ENCODE peak calls at places on chromosomes 13 and 19, in ten cellular contexts. T is cardiac fibroblast; V is esophagus squamous epithelium; P is GM23338; N is neuronal stem cell; D is CD4-positive, alpha-beta memory T cell; O is skeletal muscle cell; W is fibroblast of mammary gland; S is stomach; R is tibial artery. K is an unnamed sample.

GRCh38 chr13:75762066-75762937 is 126.2 kb downstream of the LMO7 start:
- DNase-seq in T (no peak), S (peak), W (peak), R (no peak), D (peak), V (no peak), P (no peak), N (no peak), O (no peak), K (no peak)

GRCh38 chr19:815079-815774 is 6.5 kb downstream of the PLPPR3 start:
- DNase-seq in T (no peak), D (no peak), O (no peak), P (peak), S (no peak), N (no peak), R (no peak), W (no peak), V (no peak), K (no peak)

GRCh38 chr19:56403261-56403660 is 871 bp upstream of the ZNF583 start:
- DNase-seq in W (no peak), V (no peak), T (peak), O (no peak), N (no peak), R (no peak), D (no peak), P (no peak), S (no peak), K (no peak)

GRCh38 chr13:47478985-47479384 is 522.1 kb downstream of the SUCLA2 start:
- DNase-seq in N (no peak), V (no peak), D (no peak), W (no peak), T (no peak), R (no peak), P (no peak), S (peak), O (no peak), K (no peak)

GRCh38 chr19:32421589-32422361 is 16.2 kb downstream of the DPY19L3 start:
- DNase-seq in S (no peak), V (no peak), P (no peak), W (no peak), D (no peak), O (no peak), T (no peak), N (no peak), R (no peak), K (no peak)

GRCh38 chr13:26310470-26310869 is 56.5 kb downstream of the CDK8 start:
- DNase-seq in P (no peak), R (no peak), O (no peak), W (no peak), S (no peak), T (no peak), D (no peak), V (no peak), N (no peak), K (no peak)

GRCh38 chr19:33547676-33548075 is 26.1 kb upstream of the PEPD start:
- DNase-seq in R (no peak), W (no peak), S (no peak), O (no peak), P (no peak), T (no peak), N (no peak), D (no peak), V (no peak), K (no peak)

GRCh38 chr19:57248646-57249045 is 8.2 kb downstream of the ZNF805 start:
- DNase-seq in P (no peak), N (no peak), R (no peak), V (no peak), T (no peak), D (no peak), S (no peak), W (no peak), O (no peak), K (no peak)

GRCh38 chr13:98503175-98504028 is 73.5 kb downstream of the STK24 start:
- DNase-seq in N (no peak), W (peak), D (no peak), S (no peak), O (no peak), R (no peak), P (no peak), V (no peak), T (peak), K (no peak)

GRCh38 chr13:25111557-25111956 is 15.6 kb downstream of the PABPC3 start:
- DNase-seq in P (no peak), V (no peak), S (no peak), W (peak), T (peak), N (no peak), R (no peak), O (no peak), D (no peak), K (peak)

GRCh38 chr19:7844405-7844804 is 14.4 kb downstream of the EVI5L start:
- DNase-seq in D (no peak), S (no peak), N (no peak), R (no peak), W (no peak), V (no peak), T (no peak), O (no peak), P (no peak), K (no peak)
- H3K4me3 ChIP-seq in D (no peak), S (no peak), N (no peak), R (no peak), W (no peak), V (no peak), T (no peak), O (no peak), P (no peak), K (no peak)

GRCh38 chr13:22076658-22077057 is 405.8 kb downstream of the FGF9 start:
- DNase-seq in W (no peak), R (no peak), T (no peak), N (no peak), D (peak), P (no peak), S (no peak), V (no peak), O (no peak), K (no peak)
- H3K4me3 ChIP-seq in W (no peak), R (no peak), T (no peak), N (no peak), D (no peak), P (no peak), S (no peak), V (no peak), O (no peak), K (no peak)

DNA sequence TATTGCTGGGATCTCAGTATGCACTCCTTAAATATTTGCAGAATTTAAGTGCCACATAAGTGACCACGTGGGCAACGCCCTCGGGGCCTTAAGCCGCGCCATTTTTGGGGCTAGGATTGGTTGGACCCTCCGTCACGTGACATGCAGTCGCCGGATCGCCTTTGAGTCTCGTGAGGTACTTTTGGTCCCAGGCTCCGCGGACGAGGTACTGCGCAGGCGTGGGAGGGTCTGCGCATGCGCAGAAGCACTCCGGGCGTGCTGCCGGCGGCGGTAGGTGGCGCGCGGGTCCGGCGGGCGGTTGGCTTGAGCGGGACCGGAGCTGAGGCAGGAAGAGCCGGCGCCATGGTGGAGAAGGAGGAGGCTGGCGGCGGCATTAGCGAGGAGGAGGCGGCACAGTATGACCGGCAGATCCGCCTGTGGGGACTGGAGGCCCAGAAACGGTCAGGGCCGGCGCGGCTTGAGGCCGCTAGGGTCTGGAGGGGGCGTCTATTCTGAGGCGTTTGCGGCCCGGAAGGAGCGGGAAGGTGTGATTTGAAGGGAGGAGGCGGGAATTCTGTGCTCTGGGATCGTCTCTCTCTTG is at the start of gene SAE1:
- DNase-seq in V (peak), O (peak), N (peak), T (peak), P (peak), W (peak), R (peak), S (peak), D (peak), K (peak)
- H3K4me3 ChIP-seq in V (peak), O (peak), N (peak), T (peak), P (peak), W (peak), R (peak), S (peak), D (peak), K (peak)

GRCh38 chr19:17266026-17266425 is 1.2 kb upstream of the BABAM1 start:
- DNase-seq in N (no peak), P (no peak), R (no peak), T (no peak), S (no peak), O (no peak), W (no peak), D (no peak), V (no peak), K (no peak)
- H3K4me3 ChIP-seq in N (no peak), P (no peak), R (no peak), T (no peak), S (no peak), O (no peak), W (no peak), D (no peak), V (no peak), K (no peak)

DNA sequence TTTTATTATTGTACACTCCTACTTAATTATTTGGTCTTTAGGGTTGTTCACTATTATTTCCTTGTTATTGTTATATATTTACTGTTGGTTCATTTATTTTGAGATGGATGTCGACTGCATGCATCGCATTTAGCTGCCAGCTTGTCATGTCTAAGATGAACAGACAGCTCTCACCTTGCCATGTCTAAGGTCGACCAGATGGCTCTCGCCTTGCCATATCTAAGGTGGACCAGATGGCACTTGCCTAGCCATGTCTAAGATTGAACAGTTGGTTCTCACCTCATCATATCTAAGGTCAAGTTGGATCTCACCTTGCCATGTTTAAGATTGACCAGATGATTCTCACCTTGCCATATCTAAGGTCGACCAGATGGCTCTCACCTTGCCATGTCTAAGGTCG is 1440.9 kb downstream of the UQCRFS1 start:
- DNase-seq in W (no peak), V (no peak), P (no peak), D (no peak), T (no peak), R (no peak), S (no peak), N (no peak), O (no peak), K (no peak)
- H3K4me3 ChIP-seq in W (no peak), V (no peak), P (no peak), D (no peak), T (no peak), R (no peak), S (no peak), N (no peak), O (no peak), K (no peak)

GRCh38 chr19:18433735-18434398 is 4.1 kb downstream of the ISYNA1 start:
- DNase-seq in D (no peak), N (no peak), W (no peak), R (no peak), P (peak), O (no peak), V (no peak), S (no peak), T (no peak), K (no peak)
- H3K4me3 ChIP-seq in D (no peak), N (no peak), W (no peak), R (peak), P (peak), O (peak), V (peak), S (peak), T (peak), K (peak)

DNA sequence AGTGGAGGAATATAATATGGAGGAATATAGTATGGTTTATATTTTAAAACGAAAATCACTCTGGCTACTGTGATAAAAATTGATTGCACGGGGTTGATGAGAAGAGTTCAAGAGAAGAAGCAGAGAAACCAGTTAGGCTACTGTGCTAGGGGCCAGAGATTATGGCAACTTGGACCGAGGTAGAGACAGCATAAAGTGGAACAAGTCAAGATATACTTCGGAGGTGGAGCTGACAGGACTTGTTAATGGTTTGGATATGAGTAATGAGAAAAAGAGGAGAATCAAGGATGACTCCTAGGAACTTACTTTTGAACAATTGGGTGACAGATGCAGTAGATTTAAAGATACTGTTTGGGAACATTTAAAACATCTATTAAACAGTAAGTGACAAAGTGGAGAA is 6.6 kb upstream of the WDFY2 start:
- DNase-seq in V (no peak), S (no peak), D (no peak), N (no peak), O (no peak), W (no peak), P (no peak), R (no peak), T (no peak), K (no peak)
- H3K4me3 ChIP-seq in V (no peak), S (no peak), D (no peak), N (no peak), O (no peak), W (no peak), P (no peak), R (no peak), T (no peak), K (no peak)

GRCh38 chr19:29497686-29498436 is 27.9 kb upstream of the VSTM2B start:
- DNase-seq in V (no peak), N (no peak), O (no peak), S (no peak), P (no peak), T (no peak), D (no peak), W (no peak), R (no peak), K (no peak)
- H3K4me3 ChIP-seq in V (no peak), N (no peak), O (no peak), S (no peak), P (no peak), T (no peak), D (no peak), W (no peak), R (no peak), K (no peak)